ENCODE peak calls at places on chromosomes 1 and 21, in nine cellular contexts. W is dorsolateral prefrontal cortex; K is CD4-positive, alpha-beta memory T cell; S is thoracic aorta; D is brain microvascular endothelial cell; N is fibroblast of lung; E is cardiac fibroblast; X is BJ; M is lower lobe of right lung. U is an unnamed sample.

GRCh38 chr1:66182551-66183178 is 351.3 kb upstream of the SGIP1 start:
- DNase-seq in W (no peak), K (peak; percentile 45), S (no peak), D (peak; percentile 59), N (peak; percentile 64), E (peak; percentile 82), X (peak; percentile 62), M (no peak), U (no peak)

GRCh38 chr1:159889202-159889601 is 10.8 kb downstream of the CFAP45 start:
- DNase-seq in W (no peak), K (no peak), S (no peak), D (no peak), N (no peak), E (no peak), X (no peak), M (no peak), U (no peak)

GRCh38 chr21:46414965-46415275 is 43.8 kb upstream of the DIP2A start:
- DNase-seq in W (no peak), K (no peak), S (no peak), D (no peak), N (no peak), E (no peak), X (no peak), M (peak; percentile 21), U (no peak)

GRCh38 chr1:40414331-40414730 is 35.9 kb upstream of the ZFP69B start:
- DNase-seq in W (no peak), K (no peak), S (no peak), D (no peak), N (no peak), E (no peak), X (no peak), M (no peak), U (no peak)

GRCh38 chr1:78291443-78291842 is 199.3 kb upstream of the PTGFR start:
- DNase-seq in W (no peak), K (no peak), S (no peak), D (no peak), N (no peak), E (no peak), X (peak; percentile 37), M (no peak), U (no peak)

GRCh38 chr1:62318756-62319544 is at the start of gene KANK4:
- DNase-seq in W (no peak), K (no peak), S (no peak), D (no peak), N (no peak), E (no peak), X (no peak), M (no peak), U (no peak)

GRCh38 chr1:174746024-174746808 is 253.5 kb upstream of the CACYBP start:
- DNase-seq in W (no peak), K (no peak), S (no peak), D (no peak), N (no peak), E (no peak), X (no peak), M (no peak), U (no peak)

GRCh38 chr1:38063616-38064015 is 17.0 kb upstream of the POU3F1 start:
- DNase-seq in W (no peak), K (no peak), S (no peak), D (no peak), N (no peak), E (no peak), X (no peak), M (no peak), U (no peak)

GRCh38 chr1:99751877-99752504 is 14.4 kb downstream of the FRRS1 start:
- DNase-seq in W (no peak), K (no peak), S (no peak), D (no peak), N (no peak), E (no peak), X (no peak), M (no peak), U (no peak)

GRCh38 chr1:246608616-246609376 is 42.5 kb downstream of the CNST start:
- DNase-seq in W (no peak), K (no peak), S (peak; percentile 9), D (peak; percentile 92), N (peak; percentile 94), E (peak; percentile 96), X (peak; percentile 74), M (peak; percentile 93), U (peak; percentile 92)

GRCh38 chr1:114488739-114489138 is 22.3 kb downstream of the TRIM33 start:
- DNase-seq in W (no peak), K (no peak), S (no peak), D (no peak), N (no peak), E (no peak), X (no peak), M (no peak), U (no peak)

GRCh38 chr1:159171688-159172501 is 480 bp downstream of the CADM3 start:
- DNase-seq in W (no peak), K (no peak), S (no peak), D (no peak), N (no peak), E (no peak), X (no peak), M (no peak), U (no peak)

GRCh38 chr1:41919131-41919530 is 409 bp upstream of the HIVEP3 start:
- DNase-seq in W (no peak), K (no peak), S (no peak), D (no peak), N (no peak), E (no peak), X (no peak), M (no peak), U (no peak)

GRCh38 chr1:41917835-41918449 is 780 bp downstream of the HIVEP3 start:
- DNase-seq in W (no peak), K (peak; percentile 52), S (no peak), D (no peak), N (peak; percentile 19), E (peak; percentile 37), X (no peak), M (peak; percentile 65), U (no peak)

GRCh38 chr1:41918450-41919043 is at the start of gene HIVEP3:
- DNase-seq in W (no peak), K (no peak), S (no peak), D (no peak), N (peak; percentile 42), E (peak; percentile 38), X (no peak), M (no peak), U (no peak)

GRCh38 chr1:41920658-41921057 is 1.9 kb upstream of the HIVEP3 start:
- DNase-seq in W (no peak), K (no peak), S (no peak), D (peak; percentile 37), N (peak; percentile 23), E (no peak), X (peak; percentile 23), M (no peak), U (no peak)

DNA sequence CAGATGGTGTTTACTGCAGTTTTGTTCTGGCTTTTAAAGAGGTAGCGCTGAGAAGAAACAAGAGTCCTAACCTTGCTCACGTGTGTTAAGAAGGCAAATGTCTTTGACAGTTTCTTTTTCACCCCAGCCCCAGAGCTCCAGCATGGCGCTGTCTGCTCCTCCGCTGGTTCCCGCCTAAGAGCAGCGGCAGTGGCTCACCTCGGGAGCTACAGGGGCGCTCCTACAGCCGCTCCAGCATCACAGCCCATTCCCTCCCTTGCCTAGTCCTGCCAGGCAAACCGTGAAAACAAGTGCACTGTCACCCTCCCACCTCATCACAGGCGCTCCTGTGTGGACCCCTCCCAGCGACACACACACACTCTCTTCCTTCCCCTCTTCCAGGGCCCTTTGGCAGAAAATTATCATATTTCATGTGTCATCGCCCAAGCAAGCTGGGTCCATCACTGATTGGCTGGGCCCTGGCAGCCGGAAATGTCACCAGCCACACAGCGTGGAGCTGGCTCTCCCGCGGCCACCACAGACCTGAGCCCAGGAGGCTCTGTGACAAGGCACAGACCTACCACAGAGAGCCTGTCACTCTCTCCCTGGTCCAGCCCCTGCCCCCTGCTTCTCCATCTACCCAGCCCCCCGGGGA is 1.2 kb upstream of the HIVEP3 start:
- DNase-seq in W (peak; percentile 43), K (peak; percentile 87), S (no peak), D (no peak), N (peak; percentile 18), E (no peak), X (no peak), M (peak; percentile 53), U (no peak)
- H3K4me3 ChIP-seq in W (peak overlapping the region; percentile 74), K (peak overlapping the region; percentile 45), S (peak overlapping the region; percentile 56), D (peak overlapping the region; percentile 20), N (no peak overlapping the region), E (no peak overlapping the region), X (no peak overlapping the region), M (peak overlapping the region; percentile 35), U (no peak overlapping the region)

DNA sequence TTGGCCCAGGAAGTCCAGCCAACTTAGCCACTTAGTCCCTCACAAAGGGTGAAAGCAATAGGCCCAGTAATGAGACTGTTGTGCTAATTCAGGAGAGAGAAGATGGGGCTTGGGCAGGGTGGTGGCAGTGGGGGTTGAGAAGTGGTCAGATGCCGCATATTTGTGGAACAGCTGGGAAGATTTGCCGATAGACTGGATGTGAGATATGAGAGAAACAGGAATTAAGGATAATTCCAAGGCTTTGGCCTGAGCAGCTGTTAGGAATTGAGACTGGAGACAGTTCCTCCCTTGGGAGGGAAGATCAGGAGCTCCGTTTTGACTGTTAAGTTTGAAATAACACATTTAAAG is 323.6 kb upstream of the FAM78B start:
- DNase-seq in W (no peak), K (no peak), S (no peak), D (no peak), N (no peak), E (no peak), X (no peak), M (no peak), U (no peak)
- H3K4me3 ChIP-seq in W (no peak overlapping the region), K (peak overlapping the region; percentile 20), S (peak overlapping the region; percentile 70), D (no peak overlapping the region), N (no peak overlapping the region), E (no peak overlapping the region), X (no peak overlapping the region), M (peak overlapping the region; percentile 48), U (no peak overlapping the region)

DNA sequence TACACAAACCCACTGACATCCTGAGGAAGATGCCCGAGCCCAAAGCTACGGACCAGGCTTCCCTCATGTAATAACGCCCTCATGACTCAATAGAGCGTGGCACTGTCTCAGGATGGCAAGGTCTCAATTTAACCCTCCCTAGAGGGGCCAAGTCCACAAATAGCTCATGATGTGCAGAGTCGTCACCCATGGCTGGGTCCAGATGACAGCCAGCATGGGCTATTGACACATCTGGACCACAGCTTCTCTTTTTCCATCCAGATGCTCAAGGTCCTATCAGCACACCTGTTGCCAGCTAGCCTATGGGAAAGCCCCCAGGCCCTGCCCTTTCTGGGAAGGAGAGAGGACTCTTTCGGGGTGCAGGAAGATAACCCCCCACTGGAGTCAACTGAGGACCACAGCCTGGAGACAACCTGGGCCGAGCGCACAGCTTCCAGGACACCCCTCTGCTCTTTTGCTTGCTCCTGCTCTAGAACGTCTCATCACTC is 2.8 kb downstream of the LAPTM5 start:
- DNase-seq in W (no peak), K (no peak), S (no peak), D (no peak), N (no peak), E (no peak), X (no peak), M (no peak), U (no peak)
- H3K4me3 ChIP-seq in W (no peak overlapping the region), K (peak overlapping the region; percentile 96), S (peak overlapping the region; percentile 67), D (no peak overlapping the region), N (no peak overlapping the region), E (no peak overlapping the region), X (no peak overlapping the region), M (peak overlapping the region; percentile 57), U (no peak overlapping the region)

DNA sequence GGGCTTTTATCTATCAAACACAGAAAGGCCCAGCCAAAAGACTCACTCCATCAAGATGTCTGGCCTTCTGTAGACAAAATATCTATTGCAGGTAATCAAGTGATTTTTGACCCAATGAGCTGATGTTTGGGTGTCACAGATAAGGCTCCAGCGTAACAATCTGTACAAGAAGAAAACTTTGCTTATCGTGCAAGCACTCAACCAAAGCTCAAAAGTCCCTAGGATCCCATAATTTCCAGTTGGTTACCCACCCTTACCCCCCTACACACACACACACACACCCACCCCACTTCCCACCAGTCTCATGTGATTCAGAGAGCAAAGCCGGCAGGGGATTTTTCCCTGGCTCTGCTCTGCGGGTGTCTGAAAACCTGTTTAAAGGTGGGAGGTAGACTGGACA is 5.8 kb downstream of the ITPKB start:
- DNase-seq in W (no peak), K (no peak), S (no peak), D (no peak), N (no peak), E (no peak), X (no peak), M (no peak), U (no peak)
- H3K4me3 ChIP-seq in W (peak overlapping the region; percentile 87), K (peak overlapping the region; percentile 77), S (peak overlapping the region; percentile 28), D (no peak overlapping the region), N (peak overlapping the region; percentile 98), E (no peak overlapping the region), X (no peak overlapping the region), M (peak overlapping the region; percentile 98), U (no peak overlapping the region)